ENCODE peak calls at places on chromosome 7, in eight cellular contexts. C is foreskin fibroblast, G is cardiac fibroblast, R is mucosa of descending colon, B is HCT116, D is RWPE1, W is PC-3, L is lower leg skin. H is an unnamed sample.

GRCh38 chr7:105493928-105494325 is 28.1 kb downstream of the PUS7 start:
- DNase-seq in C (no peak), G (peak), R (no peak), B (no peak), D (no peak), W (no peak), L (no peak), H (peak)

GRCh38 chr7:17402628-17403278 is 104.3 kb downstream of the AHR start:
- DNase-seq in C (no peak), G (no peak), R (no peak), B (no peak), D (no peak), W (no peak), L (no peak), H (no peak)

GRCh38 chr7:155198206-155198892 is 99.3 kb upstream of the INSIG1 start:
- DNase-seq in C (no peak), G (no peak), R (no peak), B (no peak), D (no peak), W (no peak), L (peak), H (no peak)

GRCh38 chr7:23863209-23863798 is 153.3 kb downstream of the STK31 start:
- DNase-seq in C (peak), G (peak), R (no peak), B (peak), D (peak), W (peak), L (no peak), H (peak)

GRCh38 chr7:154364156-154364555 is 312.0 kb downstream of the DPP6 start:
- DNase-seq in C (no peak), G (no peak), R (no peak), B (no peak), D (no peak), W (no peak), L (no peak), H (no peak)

GRCh38 chr7:68785036-68785435 is 813.2 kb upstream of the AUTS2 start:
- DNase-seq in C (no peak), G (no peak), R (no peak), B (no peak), D (no peak), W (no peak), L (no peak), H (no peak)

GRCh38 chr7:25098096-25099046 is 26.7 kb downstream of the CYCS start:
- DNase-seq in C (peak), G (peak), R (peak), B (peak), D (peak), W (peak), L (peak), H (peak)

GRCh38 chr7:69577221-69577620 is 21.1 kb upstream of the AUTS2 start:
- DNase-seq in C (peak), G (peak), R (no peak), B (no peak), D (no peak), W (no peak), L (no peak), H (no peak)

GRCh38 chr7:134684165-134684564 is 37.5 kb downstream of the BPGM start:
- DNase-seq in C (no peak), G (no peak), R (no peak), B (no peak), D (no peak), W (peak), L (no peak), H (no peak)

GRCh38 chr7:57774300-57774699 is 324.3 kb downstream of the ZNF716 start:
- DNase-seq in C (no peak), G (no peak), R (no peak), B (no peak), D (no peak), W (no peak), L (no peak), H (no peak)

GRCh38 chr7:8177109-8177933 is 84.6 kb downstream of the ICA1 start:
- DNase-seq in C (no peak), G (no peak), R (no peak), B (no peak), D (no peak), W (no peak), L (no peak), H (no peak)

GRCh38 chr7:116713918-116714317 is 41.9 kb downstream of the MET start:
- DNase-seq in C (peak), G (no peak), R (no peak), B (no peak), D (no peak), W (peak), L (no peak), H (peak)

GRCh38 chr7:142799483-142799882 is 28.7 kb downstream of the PRSS2 start:
- DNase-seq in C (no peak), G (no peak), R (no peak), B (no peak), D (no peak), W (no peak), L (no peak), H (no peak)

GRCh38 chr7:2126621-2127020 is 106.1 kb downstream of the MAD1L1 start:
- DNase-seq in C (no peak), G (no peak), R (no peak), B (no peak), D (no peak), W (no peak), L (no peak), H (no peak)

GRCh38 chr7:133815677-133816210 is 311.4 kb upstream of the LRGUK start:
- DNase-seq in C (no peak), G (peak), R (no peak), B (no peak), D (no peak), W (peak), L (no peak), H (peak)

GRCh38 chr7:20539201-20539600 is 76.3 kb upstream of the ABCB5 start:
- DNase-seq in C (no peak), G (no peak), R (no peak), B (peak), D (no peak), W (peak), L (no peak), H (no peak)

GRCh38 chr7:117205856-117206255 is 117.0 kb downstream of the WNT2 start:
- DNase-seq in C (no peak), G (no peak), R (no peak), B (no peak), D (no peak), W (no peak), L (no peak), H (no peak)

GRCh38 chr7:86913709-86914108 is 145.7 kb downstream of the ELAPOR2 start:
- DNase-seq in C (peak), G (peak), R (no peak), B (no peak), D (no peak), W (no peak), L (no peak), H (peak)

GRCh38 chr7:86918245-86918644 is 141.2 kb downstream of the ELAPOR2 start:
- DNase-seq in C (no peak), G (no peak), R (no peak), B (no peak), D (no peak), W (no peak), L (no peak), H (no peak)

GRCh38 chr7:86916277-86916825 is 143.1 kb downstream of the ELAPOR2 start:
- DNase-seq in C (no peak), G (no peak), R (no peak), B (no peak), D (no peak), W (no peak), L (no peak), H (no peak)

GRCh38 chr7:86911703-86912102 is 147.8 kb downstream of the ELAPOR2 start:
- DNase-seq in C (peak), G (no peak), R (no peak), B (no peak), D (no peak), W (peak), L (no peak), H (no peak)

DNA sequence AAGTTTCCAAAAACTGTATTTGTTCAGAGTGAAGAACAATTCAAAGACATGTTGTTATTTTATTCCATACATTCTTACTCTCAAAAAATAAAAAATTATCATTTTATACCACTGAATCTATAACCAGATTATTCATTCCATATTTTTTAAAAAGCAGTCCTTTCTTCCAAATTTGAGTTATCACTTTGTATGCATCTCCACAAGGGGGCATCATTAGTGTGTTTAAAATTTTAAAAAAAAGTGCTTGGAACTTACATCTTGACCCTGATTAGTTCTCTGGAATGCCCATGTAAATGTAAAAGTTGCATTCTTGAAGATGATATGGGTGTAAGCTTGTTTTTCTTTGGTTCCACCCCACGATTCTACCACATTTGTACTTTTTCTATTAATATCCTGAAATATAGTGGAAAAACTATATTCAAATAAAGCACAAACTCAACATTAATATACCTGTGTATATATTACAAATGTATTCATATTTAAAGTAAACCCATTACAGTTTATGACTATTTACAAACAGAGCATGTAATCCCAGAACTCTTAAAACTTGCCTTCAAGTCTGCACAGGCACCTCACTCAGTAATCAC is 144.9 kb downstream of the ELAPOR2 start:
- DNase-seq in C (peak), G (peak), R (no peak), B (no peak), D (peak), W (peak), L (no peak), H (peak)
- TF ChIP-seq CTCF in C (peak), G (peak), R (no peak), B (peak), D (peak), W (peak), L (no peak), H (peak)

GRCh38 chr7:131896189-131896855 is 339.9 kb upstream of the PODXL start:
- DNase-seq in C (no peak), G (no peak), R (no peak), B (no peak), D (no peak), W (no peak), L (no peak), H (no peak)
- TF ChIP-seq CTCF in C (no peak), G (no peak), R (no peak), B (no peak), D (no peak), W (no peak), L (no peak), H (no peak)

GRCh38 chr7:156892821-156893706 is at the start of gene LMBR1:
- DNase-seq in C (peak), G (peak), R (peak), B (peak), D (peak), W (peak), L (peak), H (peak)
- TF ChIP-seq CTCF in C (peak), G (peak), R (peak), B (peak), D (peak), W (peak), L (peak), H (peak)

GRCh38 chr7:100360102-100360607 is 2.2 kb downstream of the PILRB start:
- DNase-seq in C (no peak), G (no peak), R (no peak), B (no peak), D (no peak), W (no peak), L (no peak), H (no peak)

GRCh38 chr7:100356416-100357068 is 1.4 kb upstream of the PILRB start:
- DNase-seq in C (no peak), G (no peak), R (no peak), B (no peak), D (no peak), W (no peak), L (no peak), H (no peak)

GRCh38 chr7:100358857-100359212 is 918 bp downstream of the PILRB start:
- DNase-seq in C (no peak), G (no peak), R (no peak), B (no peak), D (no peak), W (no peak), L (no peak), H (no peak)

GRCh38 chr7:100358027-100358856 is at the start of gene PILRB:
- DNase-seq in C (no peak), G (no peak), R (no peak), B (no peak), D (no peak), W (no peak), L (no peak), H (no peak)

GRCh38 chr7:100357131-100357561 is 771 bp upstream of the PILRB start:
- DNase-seq in C (no peak), G (no peak), R (no peak), B (no peak), D (no peak), W (no peak), L (no peak), H (no peak)
- TF ChIP-seq CTCF in C (no peak), G (no peak), R (no peak), B (no peak), D (no peak), W (no peak), L (no peak), H (no peak)

GRCh38 chr7:44324204-44325126 is 929 bp downstream of the CAMK2B start:
- DNase-seq in C (no peak), G (no peak), R (no peak), B (no peak), D (no peak), W (no peak), L (no peak), H (no peak)
- TF ChIP-seq CTCF in C (no peak), G (no peak), R (no peak), B (no peak), D (no peak), W (no peak), L (no peak), H (no peak)

DNA sequence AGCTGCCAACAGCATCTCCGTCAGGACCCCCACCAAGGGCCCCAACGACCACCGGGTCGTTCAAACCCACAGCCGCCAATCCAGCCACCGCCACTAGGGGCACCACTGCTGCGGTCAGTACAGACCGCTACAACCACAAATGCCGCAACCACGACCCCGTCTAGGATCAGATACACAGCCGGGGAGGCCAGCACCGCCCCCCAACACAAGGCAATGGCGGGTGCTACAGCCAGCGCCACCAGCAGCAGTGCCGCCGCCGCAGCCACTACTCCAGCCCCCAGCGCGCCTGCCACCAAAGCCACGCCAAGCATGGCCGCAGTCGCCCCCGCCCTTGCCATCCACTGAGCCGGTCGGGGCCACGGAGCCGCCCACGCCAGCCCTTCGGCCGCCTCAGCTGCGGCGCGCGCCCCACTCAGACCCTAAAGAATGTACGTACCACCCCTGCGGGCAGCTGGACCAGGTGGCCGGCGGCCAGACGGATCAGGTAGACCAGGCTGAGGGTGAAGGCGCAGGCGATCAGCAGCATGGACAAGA is 473 bp downstream of the CYP51A1 start:
- DNase-seq in C (peak), G (peak), R (peak), B (peak), D (peak), W (peak), L (peak), H (peak)
- TF ChIP-seq CTCF in C (peak), G (peak), R (peak), B (peak), D (peak), W (peak), L (peak), H (peak)